ENCODE peak calls at places on chromosomes 4 and X, in seven cellular contexts. One of them, this sample, is unnamed.

GRCh38 chrX:9765737-9766098 is at the start of gene GPR143:
- DNase-seq in CD8-positive, alpha-beta memory T cell: no peak
- DNase-seq in RPMI7951: no peak
- DNase-seq in HT-29: no peak
- DNase-seq in iPS-NIHi11: peak
- DNase-seq in neural crest cell: no peak
- DNase-seq in DMS153: no peak
- DNase-seq in this sample: no peak

GRCh38 chrX:132442674-132443073 is 46.2 kb downstream of the MBNL3 start:
- DNase-seq in DMS153: no peak
- DNase-seq in RPMI7951: no peak
- DNase-seq in iPS-NIHi11: no peak
- DNase-seq in HT-29: no peak
- DNase-seq in CD8-positive, alpha-beta memory T cell: no peak
- DNase-seq in neural crest cell: no peak
- DNase-seq in this sample: no peak

GRCh38 chr4:66489783-66490452 is 819.6 kb upstream of the EPHA5 start:
- DNase-seq in neural crest cell: no peak
- DNase-seq in HT-29: no peak
- DNase-seq in RPMI7951: peak
- DNase-seq in CD8-positive, alpha-beta memory T cell: no peak
- DNase-seq in DMS153: no peak
- DNase-seq in iPS-NIHi11: no peak
- DNase-seq in this sample: no peak

GRCh38 chrX:120308959-120309872 is 2.0 kb downstream of the TMEM255A start:
- DNase-seq in RPMI7951: no peak
- DNase-seq in DMS153: peak
- DNase-seq in HT-29: no peak
- DNase-seq in iPS-NIHi11: peak
- DNase-seq in neural crest cell: no peak
- DNase-seq in CD8-positive, alpha-beta memory T cell: peak
- DNase-seq in this sample: peak

GRCh38 chrX:99750721-99751120 is 659.4 kb downstream of the PCDH19 start:
- DNase-seq in neural crest cell: no peak
- DNase-seq in DMS153: no peak
- DNase-seq in HT-29: no peak
- DNase-seq in iPS-NIHi11: peak
- DNase-seq in CD8-positive, alpha-beta memory T cell: no peak
- DNase-seq in RPMI7951: no peak
- DNase-seq in this sample: no peak

GRCh38 chrX:96621811-96622210 is 62.8 kb upstream of the DIAPH2 start:
- DNase-seq in DMS153: no peak
- DNase-seq in CD8-positive, alpha-beta memory T cell: no peak
- DNase-seq in iPS-NIHi11: no peak
- DNase-seq in HT-29: no peak
- DNase-seq in neural crest cell: no peak
- DNase-seq in RPMI7951: no peak
- DNase-seq in this sample: no peak

GRCh38 chr4:61445374-61446063 is 245.4 kb downstream of the ADGRL3 start:
- DNase-seq in CD8-positive, alpha-beta memory T cell: no peak
- DNase-seq in iPS-NIHi11: no peak
- DNase-seq in RPMI7951: no peak
- DNase-seq in HT-29: no peak
- DNase-seq in DMS153: peak
- DNase-seq in neural crest cell: no peak
- DNase-seq in this sample: no peak

GRCh38 chrX:143648705-143649104 is 12.8 kb upstream of the SLITRK4 start:
- DNase-seq in DMS153: peak
- DNase-seq in CD8-positive, alpha-beta memory T cell: no peak
- DNase-seq in RPMI7951: no peak
- DNase-seq in HT-29: peak
- DNase-seq in iPS-NIHi11: peak
- DNase-seq in neural crest cell: peak
- DNase-seq in this sample: no peak

GRCh38 chrX:148024425-148025148 is 43.5 kb downstream of the FMR1NB start:
- DNase-seq in HT-29: no peak
- DNase-seq in RPMI7951: no peak
- DNase-seq in DMS153: no peak
- DNase-seq in CD8-positive, alpha-beta memory T cell: no peak
- DNase-seq in neural crest cell: no peak
- DNase-seq in iPS-NIHi11: no peak
- DNase-seq in this sample: no peak

GRCh38 chr4:71473541-71474240 is 134.9 kb downstream of the SLC4A4 start:
- DNase-seq in iPS-NIHi11: no peak
- DNase-seq in DMS153: no peak
- DNase-seq in RPMI7951: no peak
- DNase-seq in CD8-positive, alpha-beta memory T cell: no peak
- DNase-seq in HT-29: no peak
- DNase-seq in neural crest cell: no peak
- DNase-seq in this sample: no peak

GRCh38 chr4:88008133-88008621 is 742 bp downstream of the PKD2 start:
- DNase-seq in RPMI7951: peak
- DNase-seq in neural crest cell: peak
- DNase-seq in CD8-positive, alpha-beta memory T cell: no peak
- DNase-seq in HT-29: peak
- DNase-seq in DMS153: no peak
- DNase-seq in iPS-NIHi11: peak
- DNase-seq in this sample: peak